ENCODE peak calls at places on chromosomes 1 and 21, in eight cellular contexts. One of them, this sample, is unnamed.

GRCh38 chr1:220151454-220151853 is 57.5 kb downstream of the IARS2 start:
- DNase-seq in activated naive CD8-positive, alpha-beta T cell treated with anti-CD3 and anti-CD28 coated beads, Interleukin-2, amount 50 U/mL, for 24 hours: no peak
- DNase-seq in activated CD8-positive, alpha-beta memory T cell treated with anti-CD3 and anti-CD28 coated beads for 1 hour: no peak
- DNase-seq in ureter: no peak
- DNase-seq in effector CD4-positive, alpha-beta T cell: no peak
- DNase-seq in astrocyte of the spinal cord: peak
- DNase-seq in HuH-7: no peak
- DNase-seq in Calu3: no peak
- DNase-seq in this sample: no peak

GRCh38 chr1:63864224-63864623 is 90.4 kb downstream of the ROR1 start:
- DNase-seq in activated naive CD8-positive, alpha-beta T cell treated with anti-CD3 and anti-CD28 coated beads, Interleukin-2, amount 50 U/mL, for 24 hours: no peak
- DNase-seq in activated CD8-positive, alpha-beta memory T cell treated with anti-CD3 and anti-CD28 coated beads for 1 hour: no peak
- DNase-seq in ureter: no peak
- DNase-seq in effector CD4-positive, alpha-beta T cell: no peak
- DNase-seq in astrocyte of the spinal cord: no peak
- DNase-seq in HuH-7: no peak
- DNase-seq in Calu3: no peak
- DNase-seq in this sample: no peak

GRCh38 chr1:210250998-210251679 is 18.5 kb downstream of the SERTAD4 start:
- DNase-seq in activated naive CD8-positive, alpha-beta T cell treated with anti-CD3 and anti-CD28 coated beads, Interleukin-2, amount 50 U/mL, for 24 hours: peak
- DNase-seq in activated CD8-positive, alpha-beta memory T cell treated with anti-CD3 and anti-CD28 coated beads for 1 hour: no peak
- DNase-seq in ureter: no peak
- DNase-seq in effector CD4-positive, alpha-beta T cell: no peak
- DNase-seq in astrocyte of the spinal cord: peak
- DNase-seq in HuH-7: no peak
- DNase-seq in Calu3: peak
- DNase-seq in this sample: peak

GRCh38 chr1:110011527-110012041 is 22.8 kb upstream of the STRIP1 start:
- DNase-seq in activated naive CD8-positive, alpha-beta T cell treated with anti-CD3 and anti-CD28 coated beads, Interleukin-2, amount 50 U/mL, for 24 hours: no peak
- DNase-seq in activated CD8-positive, alpha-beta memory T cell treated with anti-CD3 and anti-CD28 coated beads for 1 hour: no peak
- DNase-seq in ureter: no peak
- DNase-seq in effector CD4-positive, alpha-beta T cell: peak
- DNase-seq in astrocyte of the spinal cord: peak
- DNase-seq in HuH-7: peak
- DNase-seq in Calu3: peak
- DNase-seq in this sample: peak

GRCh38 chr1:200034821-200035396 is 7.4 kb downstream of the NR5A2 start:
- DNase-seq in activated naive CD8-positive, alpha-beta T cell treated with anti-CD3 and anti-CD28 coated beads, Interleukin-2, amount 50 U/mL, for 24 hours: no peak
- DNase-seq in activated CD8-positive, alpha-beta memory T cell treated with anti-CD3 and anti-CD28 coated beads for 1 hour: no peak
- DNase-seq in ureter: no peak
- DNase-seq in effector CD4-positive, alpha-beta T cell: no peak
- DNase-seq in astrocyte of the spinal cord: no peak
- DNase-seq in HuH-7: no peak
- DNase-seq in Calu3: no peak
- DNase-seq in this sample: no peak

GRCh38 chr1:108815566-108815965 is 41.3 kb downstream of the AKNAD1 start:
- DNase-seq in activated naive CD8-positive, alpha-beta T cell treated with anti-CD3 and anti-CD28 coated beads, Interleukin-2, amount 50 U/mL, for 24 hours: no peak
- DNase-seq in activated CD8-positive, alpha-beta memory T cell treated with anti-CD3 and anti-CD28 coated beads for 1 hour: no peak
- DNase-seq in ureter: no peak
- DNase-seq in effector CD4-positive, alpha-beta T cell: no peak
- DNase-seq in astrocyte of the spinal cord: peak
- DNase-seq in HuH-7: no peak
- DNase-seq in Calu3: no peak
- DNase-seq in this sample: no peak

GRCh38 chr1:208455821-208456220 is 211.6 kb upstream of the PLXNA2 start:
- DNase-seq in activated naive CD8-positive, alpha-beta T cell treated with anti-CD3 and anti-CD28 coated beads, Interleukin-2, amount 50 U/mL, for 24 hours: no peak
- DNase-seq in activated CD8-positive, alpha-beta memory T cell treated with anti-CD3 and anti-CD28 coated beads for 1 hour: no peak
- DNase-seq in ureter: no peak
- DNase-seq in effector CD4-positive, alpha-beta T cell: no peak
- DNase-seq in astrocyte of the spinal cord: peak
- DNase-seq in HuH-7: no peak
- DNase-seq in Calu3: no peak
- DNase-seq in this sample: no peak

GRCh38 chr1:58754056-58754613 is 29.7 kb downstream of the JUN start:
- DNase-seq in activated naive CD8-positive, alpha-beta T cell treated with anti-CD3 and anti-CD28 coated beads, Interleukin-2, amount 50 U/mL, for 24 hours: no peak
- DNase-seq in activated CD8-positive, alpha-beta memory T cell treated with anti-CD3 and anti-CD28 coated beads for 1 hour: no peak
- DNase-seq in ureter: no peak
- DNase-seq in effector CD4-positive, alpha-beta T cell: no peak
- DNase-seq in astrocyte of the spinal cord: no peak
- DNase-seq in HuH-7: no peak
- DNase-seq in Calu3: no peak
- DNase-seq in this sample: no peak

GRCh38 chr21:41808094-41808493 is 41.2 kb upstream of the RIPK4 start:
- DNase-seq in activated naive CD8-positive, alpha-beta T cell treated with anti-CD3 and anti-CD28 coated beads, Interleukin-2, amount 50 U/mL, for 24 hours: no peak
- DNase-seq in activated CD8-positive, alpha-beta memory T cell treated with anti-CD3 and anti-CD28 coated beads for 1 hour: no peak
- DNase-seq in ureter: no peak
- DNase-seq in effector CD4-positive, alpha-beta T cell: no peak
- DNase-seq in astrocyte of the spinal cord: no peak
- DNase-seq in HuH-7: no peak
- DNase-seq in Calu3: no peak
- DNase-seq in this sample: no peak

GRCh38 chr1:205965039-205965630 is 21.9 kb upstream of the SLC26A9 start:
- DNase-seq in activated naive CD8-positive, alpha-beta T cell treated with anti-CD3 and anti-CD28 coated beads, Interleukin-2, amount 50 U/mL, for 24 hours: no peak
- DNase-seq in activated CD8-positive, alpha-beta memory T cell treated with anti-CD3 and anti-CD28 coated beads for 1 hour: no peak
- DNase-seq in ureter: no peak
- DNase-seq in effector CD4-positive, alpha-beta T cell: no peak
- DNase-seq in astrocyte of the spinal cord: no peak
- DNase-seq in HuH-7: no peak
- DNase-seq in Calu3: no peak
- DNase-seq in this sample: peak

GRCh38 chr1:71921935-71922559 is 360.3 kb downstream of the NEGR1 start:
- DNase-seq in activated naive CD8-positive, alpha-beta T cell treated with anti-CD3 and anti-CD28 coated beads, Interleukin-2, amount 50 U/mL, for 24 hours: no peak
- DNase-seq in activated CD8-positive, alpha-beta memory T cell treated with anti-CD3 and anti-CD28 coated beads for 1 hour: no peak
- DNase-seq in ureter: no peak
- DNase-seq in effector CD4-positive, alpha-beta T cell: no peak
- DNase-seq in astrocyte of the spinal cord: no peak
- DNase-seq in HuH-7: no peak
- DNase-seq in Calu3: no peak
- DNase-seq in this sample: no peak

GRCh38 chr1:189597083-189597482 is 880.6 kb downstream of the BRINP3 start:
- DNase-seq in activated naive CD8-positive, alpha-beta T cell treated with anti-CD3 and anti-CD28 coated beads, Interleukin-2, amount 50 U/mL, for 24 hours: no peak
- DNase-seq in activated CD8-positive, alpha-beta memory T cell treated with anti-CD3 and anti-CD28 coated beads for 1 hour: no peak
- DNase-seq in ureter: no peak
- DNase-seq in effector CD4-positive, alpha-beta T cell: no peak
- DNase-seq in astrocyte of the spinal cord: no peak
- DNase-seq in HuH-7: no peak
- DNase-seq in Calu3: peak
- DNase-seq in this sample: peak

GRCh38 chr1:8155528-8156186 is 129.5 kb upstream of the ERRFI1 start:
- DNase-seq in activated naive CD8-positive, alpha-beta T cell treated with anti-CD3 and anti-CD28 coated beads, Interleukin-2, amount 50 U/mL, for 24 hours: no peak
- DNase-seq in activated CD8-positive, alpha-beta memory T cell treated with anti-CD3 and anti-CD28 coated beads for 1 hour: no peak
- DNase-seq in ureter: no peak
- DNase-seq in effector CD4-positive, alpha-beta T cell: no peak
- DNase-seq in astrocyte of the spinal cord: peak
- DNase-seq in HuH-7: peak
- DNase-seq in Calu3: peak
- DNase-seq in this sample: no peak

GRCh38 chr21:36141513-36141925 is 6.6 kb downstream of the CBR3 start:
- DNase-seq in activated naive CD8-positive, alpha-beta T cell treated with anti-CD3 and anti-CD28 coated beads, Interleukin-2, amount 50 U/mL, for 24 hours: peak
- DNase-seq in activated CD8-positive, alpha-beta memory T cell treated with anti-CD3 and anti-CD28 coated beads for 1 hour: peak
- DNase-seq in ureter: peak
- DNase-seq in effector CD4-positive, alpha-beta T cell: peak
- DNase-seq in astrocyte of the spinal cord: peak
- DNase-seq in HuH-7: peak
- DNase-seq in Calu3: peak
- DNase-seq in this sample: peak

GRCh38 chr1:3468236-3469103 is 14.0 kb downstream of the ARHGEF16 start:
- DNase-seq in activated naive CD8-positive, alpha-beta T cell treated with anti-CD3 and anti-CD28 coated beads, Interleukin-2, amount 50 U/mL, for 24 hours: no peak
- DNase-seq in activated CD8-positive, alpha-beta memory T cell treated with anti-CD3 and anti-CD28 coated beads for 1 hour: no peak
- DNase-seq in ureter: no peak
- DNase-seq in effector CD4-positive, alpha-beta T cell: no peak
- DNase-seq in astrocyte of the spinal cord: no peak
- DNase-seq in HuH-7: no peak
- DNase-seq in Calu3: no peak
- DNase-seq in this sample: no peak

GRCh38 chr1:8015809-8016165 is 10.3 kb downstream of the ERRFI1 start:
- DNase-seq in activated naive CD8-positive, alpha-beta T cell treated with anti-CD3 and anti-CD28 coated beads, Interleukin-2, amount 50 U/mL, for 24 hours: no peak
- DNase-seq in activated CD8-positive, alpha-beta memory T cell treated with anti-CD3 and anti-CD28 coated beads for 1 hour: no peak
- DNase-seq in ureter: no peak
- DNase-seq in effector CD4-positive, alpha-beta T cell: no peak
- DNase-seq in astrocyte of the spinal cord: peak
- DNase-seq in HuH-7: no peak
- DNase-seq in Calu3: no peak
- DNase-seq in this sample: no peak

This sample was measured in NCI-H748 treated with DMSO at 0.1 percent for 48 hours.